ENCODE peak calls at places on chromosomes 2 and 18, in four cellular contexts. U, T, G and F are unnamed samples.

GRCh38 chr18:79955302-79956075 is 4.0 kb upstream of the SLC66A2 start:
- DNase-seq in U (no peak), T (no peak), G (no peak), F (peak)

GRCh38 chr2:67854103-67854502 is 208.7 kb downstream of the C1D start:
- DNase-seq in U (no peak), T (no peak), G (no peak), F (no peak)

GRCh38 chr2:96427917-96428316 is 77.2 kb downstream of the NEURL3 start:
- DNase-seq in U (peak), T (peak), G (no peak), F (no peak)

GRCh38 chr2:97737421-97738235 is 24.3 kb downstream of the ZAP70 start:
- DNase-seq in U (no peak), T (no peak), G (no peak), F (no peak)

GRCh38 chr2:119462574-119462973 is 30.9 kb downstream of the TMEM37 start:
- DNase-seq in U (no peak), T (no peak), G (no peak), F (no peak)

GRCh38 chr2:241315879-241316700 is at the start of gene SEPTIN2:
- DNase-seq in U (peak), T (peak), G (no peak), F (peak)

GRCh38 chr2:9703085-9703641 is 72.4 kb upstream of the YWHAQ start:
- DNase-seq in U (peak), T (peak), G (no peak), F (peak)

GRCh38 chr2:74489906-74490305 is 7.0 kb downstream of the TTC31 start:
- DNase-seq in U (no peak), T (no peak), G (no peak), F (no peak)

GRCh38 chr18:41940506-41941215 is 14.4 kb upstream of the PIK3C3 start:
- DNase-seq in U (peak), T (peak), G (no peak), F (peak)

GRCh38 chr2:223668302-223668998 is 66.3 kb upstream of the SCG2 start:
- DNase-seq in U (no peak), T (peak), G (no peak), F (peak)

GRCh38 chr18:79367989-79368388 is 27.7 kb upstream of the NFATC1 start:
- DNase-seq in U (no peak), T (peak), G (no peak), F (peak)

GRCh38 chr2:6068441-6068935 is 376.3 kb downstream of the SOX11 start:
- DNase-seq in U (no peak), T (no peak), G (no peak), F (no peak)

GRCh38 chr2:136434251-136434715 is 316.3 kb upstream of the CXCR4 start:
- DNase-seq in U (no peak), T (no peak), G (no peak), F (no peak)

GRCh38 chr18:42338683-42339082 is 383.6 kb downstream of the PIK3C3 start:
- DNase-seq in U (no peak), T (peak), G (no peak), F (no peak)

GRCh38 chr2:85308951-85309555 is 18.7 kb downstream of the TGOLN2 start:
- DNase-seq in U (peak), T (peak), G (peak), F (peak)

GRCh38 chr18:8754995-8755955 is 49.9 kb downstream of the MTCL1 start:
- DNase-seq in U (peak), T (peak), G (no peak), F (peak)

GRCh38 chr18:58567453-58568196 is 61.3 kb downstream of the ALPK2 start:
- DNase-seq in U (peak), T (peak), G (no peak), F (peak)

GRCh38 chr2:171598713-171599319 is 76.5 kb downstream of the CYBRD1 start:
- DNase-seq in U (peak), T (peak), G (no peak), F (peak)

GRCh38 chr18:7830468-7830867 is 263.4 kb downstream of the PTPRM start:
- DNase-seq in U (peak), T (no peak), G (no peak), F (peak)

GRCh38 chr18:12406376-12407111 is 1.2 kb upstream of the PRELID3A start:
- DNase-seq in U (no peak), T (peak), G (no peak), F (no peak)

GRCh38 chr2:241870611-241871537 is 1.3 kb downstream of the RTP5 start:
- DNase-seq in U (no peak), T (no peak), G (no peak), F (no peak)

GRCh38 chr18:76686737-76687231 is 135.6 kb upstream of the ZNF236 start:
- DNase-seq in U (peak), T (peak), G (peak), F (peak)

GRCh38 chr2:102193074-102193473 is 6.3 kb downstream of the IL1RL2 start:
- DNase-seq in U (peak), T (peak), G (no peak), F (no peak)

GRCh38 chr2:206176128-206176527 is 16.4 kb downstream of the EEF1B2 start:
- DNase-seq in U (no peak), T (peak), G (no peak), F (no peak)

GRCh38 chr18:53991202-53991601 is 233.3 kb downstream of the MBD2 start:
- DNase-seq in U (peak), T (peak), G (no peak), F (peak)

GRCh38 chr2:225573603-225574002 is 174.1 kb downstream of the NYAP2 start:
- DNase-seq in U (no peak), T (no peak), G (no peak), F (no peak)

GRCh38 chr2:110741491-110741980 is 9.2 kb downstream of the ACOXL start:
- DNase-seq in U (peak), T (peak), G (no peak), F (peak)

GRCh38 chr2:31586230-31586629 is 5.5 kb upstream of the SRD5A2 start:
- DNase-seq in U (no peak), T (no peak), G (no peak), F (no peak)

GRCh38 chr18:73645175-73645715 is 502.4 kb downstream of the FBXO15 start:
- DNase-seq in U (peak), T (peak), G (no peak), F (no peak)

GRCh38 chr2:218998414-218999002 is 5.3 kb upstream of the CRYBA2 start:
- DNase-seq in U (no peak), T (no peak), G (no peak), F (no peak)

GRCh38 chr2:16617282-16618266 is 48.1 kb downstream of the CYRIA start:
- DNase-seq in U (no peak), T (peak), G (no peak), F (peak)
- TF ChIP-seq CTCF in U (peak), T (peak), G (no peak), F (peak)

DNA sequence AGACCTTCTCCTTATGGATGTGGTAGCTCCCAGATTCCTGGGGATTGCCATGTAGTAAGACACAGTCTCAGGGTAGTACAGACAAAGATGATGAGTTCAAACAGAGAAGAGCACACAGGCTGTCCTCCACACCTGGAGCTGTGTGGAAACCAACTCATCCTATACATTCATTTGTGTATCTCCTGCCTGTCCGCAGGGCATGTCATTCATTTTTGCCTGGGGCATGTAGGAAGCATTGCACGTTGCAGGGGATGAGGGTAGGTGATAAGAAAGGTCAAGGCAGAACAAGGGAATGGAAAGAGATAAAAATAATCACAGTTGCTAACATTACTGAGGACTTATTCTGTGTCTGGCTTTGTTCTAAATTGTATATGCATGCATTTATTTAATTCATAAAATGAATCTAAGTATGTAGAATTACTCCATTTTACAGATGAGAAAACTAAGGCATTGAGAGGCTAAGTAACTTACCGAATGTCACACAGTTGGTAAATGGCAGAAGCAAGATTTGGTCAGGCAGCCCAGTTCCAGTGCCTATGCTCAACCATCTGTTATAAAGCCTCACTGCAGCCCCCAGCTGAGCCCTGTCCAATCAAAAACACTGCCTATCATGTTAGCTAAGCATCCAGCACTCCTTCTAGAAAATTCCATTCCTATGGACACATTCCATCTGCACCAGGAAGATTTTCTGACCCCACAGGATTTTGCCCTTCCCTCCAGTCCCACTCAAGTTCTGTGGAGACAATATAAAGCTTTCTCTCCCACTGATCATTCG is 81.0 kb downstream of the SUMO1 start:
- DNase-seq in U (no peak), T (no peak), G (no peak), F (no peak)
- H3K4me3 ChIP-seq in U (no peak), T (no peak), G (no peak), F (no peak)

GRCh38 chr2:221235941-221236340 is 336.2 kb downstream of the EPHA4 start:
- DNase-seq in U (no peak), T (no peak), G (no peak), F (no peak)
- TF ChIP-seq CTCF in U (no peak), T (no peak), G (no peak), F (no peak)

GRCh38 chr2:236541008-236541562 is 28.5 kb upstream of the ACKR3 start:
- DNase-seq in U (no peak), T (peak), G (no peak), F (no peak)

GRCh38 chr2:236535024-236535423 is 34.6 kb upstream of the ACKR3 start:
- DNase-seq in U (peak), T (peak), G (no peak), F (no peak)

GRCh38 chr2:236536727-236537398 is 32.8 kb upstream of the ACKR3 start:
- DNase-seq in U (no peak), T (no peak), G (no peak), F (no peak)

GRCh38 chr2:236533343-236533742 is 36.3 kb upstream of the ACKR3 start:
- DNase-seq in U (no peak), T (no peak), G (no peak), F (no peak)

GRCh38 chr2:236538242-236538641 is 31.4 kb upstream of the ACKR3 start:
- DNase-seq in U (no peak), T (no peak), G (no peak), F (no peak)
- H3K4me3 ChIP-seq in U (no peak), T (no peak), G (no peak), F (no peak)

GRCh38 chr2:20666364-20667150 is at the start of gene GDF7:
- DNase-seq in U (no peak), T (no peak), G (no peak), F (peak)
- TF ChIP-seq CTCF in U (peak), T (no peak), G (no peak), F (peak)

GRCh38 chr2:44943693-44944101 is 2.2 kb downstream of the SIX3 start:
- DNase-seq in U (no peak), T (no peak), G (no peak), F (no peak)

GRCh38 chr2:44945676-44946427 is 4.3 kb downstream of the SIX3 start:
- DNase-seq in U (no peak), T (no peak), G (no peak), F (no peak)

GRCh38 chr2:44944102-44944951 is 2.8 kb downstream of the SIX3 start:
- DNase-seq in U (no peak), T (no peak), G (no peak), F (no peak)

GRCh38 chr2:44946681-44947360 is 5.3 kb downstream of the SIX3 start:
- DNase-seq in U (no peak), T (no peak), G (no peak), F (no peak)

GRCh38 chr2:44944952-44945612 is 3.6 kb downstream of the SIX3 start:
- DNase-seq in U (no peak), T (no peak), G (no peak), F (no peak)
- H3K4me3 ChIP-seq in U (no peak), T (no peak), G (no peak), F (no peak)

DNA sequence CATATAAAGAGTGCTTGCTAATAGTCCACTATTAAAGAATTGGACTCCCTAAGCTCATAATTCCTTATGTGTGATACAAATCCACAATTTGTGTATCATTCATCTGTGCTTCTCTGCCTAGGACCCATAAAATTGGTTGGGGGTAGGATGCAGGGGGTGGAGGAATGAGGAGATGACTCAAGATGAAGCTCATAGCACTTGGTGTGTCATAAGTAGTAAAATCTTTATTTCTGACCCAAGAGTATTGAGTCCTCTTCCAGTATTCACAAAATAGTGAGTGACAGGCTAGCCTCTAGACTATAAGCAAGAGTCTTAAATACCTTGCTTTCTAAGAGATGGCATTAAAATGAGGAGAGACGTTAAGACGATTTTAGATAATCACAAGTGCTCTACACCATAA is 390.9 kb upstream of the CDH19 start:
- DNase-seq in U (peak), T (no peak), G (no peak), F (no peak)
- TF ChIP-seq CTCF in U (no peak), T (no peak), G (no peak), F (no peak)

GRCh38 chr2:129812071-129812470 is 167.4 kb upstream of the RAB6C start:
- DNase-seq in U (no peak), T (no peak), G (no peak), F (no peak)

GRCh38 chr2:129812654-129813053 is 166.8 kb upstream of the RAB6C start:
- DNase-seq in U (no peak), T (no peak), G (no peak), F (no peak)

GRCh38 chr2:129806985-129807384 is 172.5 kb upstream of the RAB6C start:
- DNase-seq in U (no peak), T (no peak), G (no peak), F (no peak)

GRCh38 chr2:129813404-129813803 is 166.1 kb upstream of the RAB6C start:
- DNase-seq in U (no peak), T (no peak), G (no peak), F (no peak)

GRCh38 chr2:129810521-129810920 is 168.9 kb upstream of the RAB6C start:
- DNase-seq in U (no peak), T (no peak), G (no peak), F (no peak)
- H3K4me3 ChIP-seq in U (no peak), T (no peak), G (no peak), F (no peak)

DNA sequence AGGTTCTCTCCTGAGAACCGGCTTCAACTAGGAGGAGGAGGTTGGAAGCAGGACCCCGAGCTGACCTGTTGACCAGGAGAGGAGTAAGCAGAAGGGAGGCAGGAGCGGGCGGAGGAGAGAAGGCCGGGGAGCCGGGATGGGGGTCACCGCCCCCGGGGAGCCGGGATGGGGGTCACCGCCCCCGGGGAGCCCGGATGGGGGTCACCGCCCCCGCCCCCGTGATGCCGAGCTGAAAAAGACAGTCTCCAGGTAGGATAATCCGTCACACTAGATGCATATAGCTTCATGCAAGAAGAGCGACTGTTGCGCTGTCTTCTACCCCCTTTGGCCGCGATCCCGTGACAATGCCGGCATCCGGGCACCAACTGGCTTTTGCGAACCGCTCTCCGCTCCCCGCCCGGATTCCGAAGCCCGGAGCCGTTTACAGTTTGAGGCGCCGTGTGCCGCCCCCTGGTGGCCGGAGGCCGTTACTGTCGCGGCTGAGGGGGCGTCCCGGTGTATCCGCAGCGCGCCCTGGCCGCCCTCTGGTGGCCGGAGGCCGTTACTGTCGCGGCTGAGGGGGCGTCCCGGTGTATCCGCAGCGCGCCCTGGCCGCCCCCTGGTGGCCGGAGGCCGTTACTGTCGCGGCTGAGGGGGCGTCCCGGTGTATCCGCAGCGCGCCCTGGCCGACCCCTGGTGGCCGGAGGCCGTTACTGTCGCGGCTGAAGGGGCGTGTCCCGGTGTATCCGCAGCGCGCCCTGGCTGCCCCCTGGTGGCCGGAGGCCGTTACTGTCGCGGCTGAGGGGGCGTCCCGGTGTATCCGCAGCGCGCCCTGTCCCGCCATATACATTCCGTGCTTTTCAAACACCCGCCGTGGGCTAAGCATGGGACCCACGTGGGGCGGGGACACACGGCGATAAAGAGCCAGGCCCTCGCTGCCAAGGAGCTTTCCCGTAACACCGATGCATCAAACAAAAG is 89.6 kb downstream of the ACTR3 start:
- DNase-seq in U (no peak), T (no peak), G (no peak), F (no peak)
- TF ChIP-seq CTCF in U (peak), T (peak), G (no peak), F (peak)

DNA sequence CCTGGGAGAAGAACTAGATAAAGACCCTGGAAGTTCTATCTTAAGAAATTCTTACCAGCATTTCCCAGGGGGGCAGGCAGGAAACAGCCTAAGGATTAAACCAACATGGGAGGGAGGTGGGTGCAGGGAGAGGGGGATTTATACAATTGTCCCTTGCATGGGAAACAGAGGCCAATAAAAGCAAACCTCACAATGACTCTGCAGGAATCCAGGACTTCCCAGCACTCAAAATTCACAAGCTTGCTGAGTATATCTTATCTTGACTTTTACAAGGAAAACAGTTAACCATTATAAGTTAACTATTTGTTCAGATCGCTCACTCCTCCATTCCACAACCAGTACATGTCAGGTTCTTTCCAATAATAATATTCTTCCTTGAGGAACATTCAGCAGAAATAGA is 241.3 kb downstream of the MREG start:
- DNase-seq in U (peak), T (peak), G (no peak), F (peak)
- H3K4me3 ChIP-seq in U (no peak), T (no peak), G (no peak), F (no peak)